ENCODE peak calls at places on chromosome 3, in nine cellular contexts. M, A, R, U, G, E, F, V and C are unnamed samples.

GRCh38 chr3:106025151-106025722 is 156.4 kb upstream of the CBLB start:
- DNase-seq in R (peak), M (no peak), G (peak), V (no peak), F (peak), A (peak), U (no peak), E (no peak), C (no peak)

GRCh38 chr3:18477620-18478019 is 52.5 kb upstream of the SATB1 start:
- DNase-seq in A (no peak), M (no peak), F (no peak), G (no peak), R (no peak), E (no peak), U (no peak), V (no peak), C (no peak)

GRCh38 chr3:188154758-188155574 is 1.0 kb downstream of the LPP start:
- DNase-seq in M (no peak), A (peak), R (no peak), U (no peak), V (no peak), E (no peak), F (no peak), G (peak), C (no peak)

GRCh38 chr3:10744098-10744465 is 71.9 kb upstream of the SLC6A11 start:
- DNase-seq in A (no peak), F (no peak), M (no peak), V (no peak), G (no peak), U (peak), R (no peak), E (no peak), C (no peak)

GRCh38 chr3:20405731-20406130 is 219.7 kb upstream of the SGO1 start:
- DNase-seq in F (no peak), G (no peak), U (no peak), V (no peak), R (no peak), E (no peak), M (no peak), A (no peak), C (no peak)

GRCh38 chr3:195196266-195196665 is 74.7 kb downstream of the XXYLT1 start:
- DNase-seq in E (no peak), M (no peak), R (no peak), V (no peak), U (no peak), F (no peak), A (no peak), G (peak), C (no peak)

GRCh38 chr3:38649500-38650247 is at the start of gene SCN5A:
- DNase-seq in G (no peak), U (no peak), A (peak), R (peak), M (peak), F (peak), V (peak), E (peak), C (peak)

GRCh38 chr3:174891524-174892203 is 32.5 kb downstream of the NAALADL2 start:
- DNase-seq in V (no peak), G (peak), E (no peak), R (peak), F (no peak), A (no peak), M (no peak), U (no peak), C (no peak)

GRCh38 chr3:133472242-133472641 is 72.4 kb downstream of the BFSP2 start:
- DNase-seq in U (no peak), F (no peak), E (no peak), G (no peak), M (peak), V (no peak), R (peak), A (peak), C (no peak)

GRCh38 chr3:50226888-50227389 is 9.1 kb upstream of the GNAI2 start:
- DNase-seq in M (no peak), U (peak), E (peak), G (no peak), A (no peak), R (peak), F (no peak), V (no peak), C (no peak)

GRCh38 chr3:126056681-126057546 is 27.0 kb downstream of the SLC41A3 start:
- DNase-seq in R (no peak), U (no peak), G (peak), F (no peak), M (peak), E (no peak), V (no peak), A (no peak), C (peak)

GRCh38 chr3:126111126-126111551 is 27.2 kb upstream of the SLC41A3 start:
- DNase-seq in V (no peak), G (no peak), F (no peak), R (no peak), E (no peak), U (no peak), A (no peak), M (peak), C (peak)

GRCh38 chr3:178845446-178846118 is 226.0 kb downstream of the ZMAT3 start:
- DNase-seq in F (no peak), R (no peak), A (no peak), G (no peak), M (no peak), V (no peak), U (no peak), E (no peak), C (no peak)

GRCh38 chr3:23113455-23114171 is 89.5 kb upstream of the UBE2E2 start:
- DNase-seq in F (no peak), G (peak), E (no peak), U (no peak), V (no peak), M (no peak), R (no peak), A (no peak), C (no peak)

GRCh38 chr3:176041812-176042211 is 1155.5 kb downstream of the TBL1XR1 start:
- DNase-seq in U (no peak), G (peak), V (no peak), F (no peak), R (no peak), A (no peak), M (no peak), E (no peak), C (no peak)

GRCh38 chr3:107662109-107662477 is 139.3 kb downstream of the BBX start:
- DNase-seq in F (no peak), M (no peak), G (peak), E (no peak), V (no peak), R (no peak), A (no peak), U (no peak), C (no peak)

GRCh38 chr3:197249542-197249941 is 48.9 kb downstream of the DLG1 start:
- DNase-seq in G (no peak), V (no peak), R (no peak), A (no peak), E (no peak), M (no peak), U (no peak), F (no peak), C (no peak)

GRCh38 chr3:129793947-129794318 is 99.6 kb downstream of the TMCC1 start:
- DNase-seq in E (no peak), G (no peak), M (no peak), A (no peak), U (no peak), V (no peak), F (peak), R (peak), C (no peak)

GRCh38 chr3:193590088-193590856 is 2.7 kb upstream of the OPA1 start:
- DNase-seq in U (peak), G (peak), M (no peak), R (no peak), E (no peak), F (no peak), A (no peak), V (no peak), C (no peak)

GRCh38 chr3:30085486-30085885 is 520.9 kb upstream of the TGFBR2 start:
- DNase-seq in F (no peak), M (no peak), E (no peak), U (no peak), V (no peak), R (no peak), G (no peak), A (no peak), C (no peak)

GRCh38 chr3:45950686-45951600 is 7.7 kb downstream of the CXCR6 start:
- DNase-seq in G (no peak), M (no peak), R (no peak), E (no peak), A (no peak), F (no peak), V (no peak), U (no peak), C (peak)

GRCh38 chr3:175346573-175347356 is 487.6 kb downstream of the NAALADL2 start:
- DNase-seq in U (peak), G (peak), F (peak), E (no peak), A (peak), R (peak), M (no peak), V (no peak), C (no peak)

GRCh38 chr3:190435618-190436017 is 14.1 kb downstream of the TMEM207 start:
- DNase-seq in E (no peak), V (no peak), G (peak), U (no peak), A (no peak), M (no peak), R (no peak), F (no peak), C (no peak)

GRCh38 chr3:132785292-132785691 is 63.1 kb upstream of the NPHP3 start:
- DNase-seq in M (no peak), R (no peak), V (no peak), G (no peak), F (no peak), U (no peak), A (no peak), E (no peak), C (no peak)

GRCh38 chr3:86969500-86970189 is 21.3 kb downstream of the VGLL3 start:
- DNase-seq in A (peak), E (no peak), F (no peak), V (peak), G (peak), U (peak), R (peak), M (no peak), C (no peak)

GRCh38 chr3:47283193-47283537 is 421 bp downstream of the KLHL18 start:
- DNase-seq in G (no peak), U (no peak), E (peak), R (peak), F (no peak), M (peak), V (no peak), A (peak), C (no peak)

GRCh38 chr3:47280519-47280918 is 2.1 kb downstream of the KIF9 start:
- DNase-seq in R (no peak), M (no peak), A (no peak), G (no peak), E (no peak), F (no peak), V (no peak), U (no peak), C (no peak)

GRCh38 chr3:47283596-47284364 is 1.0 kb downstream of the KLHL18 start:
- DNase-seq in U (no peak), G (no peak), E (peak), R (peak), M (no peak), A (peak), F (no peak), V (no peak), C (peak)

DNA sequence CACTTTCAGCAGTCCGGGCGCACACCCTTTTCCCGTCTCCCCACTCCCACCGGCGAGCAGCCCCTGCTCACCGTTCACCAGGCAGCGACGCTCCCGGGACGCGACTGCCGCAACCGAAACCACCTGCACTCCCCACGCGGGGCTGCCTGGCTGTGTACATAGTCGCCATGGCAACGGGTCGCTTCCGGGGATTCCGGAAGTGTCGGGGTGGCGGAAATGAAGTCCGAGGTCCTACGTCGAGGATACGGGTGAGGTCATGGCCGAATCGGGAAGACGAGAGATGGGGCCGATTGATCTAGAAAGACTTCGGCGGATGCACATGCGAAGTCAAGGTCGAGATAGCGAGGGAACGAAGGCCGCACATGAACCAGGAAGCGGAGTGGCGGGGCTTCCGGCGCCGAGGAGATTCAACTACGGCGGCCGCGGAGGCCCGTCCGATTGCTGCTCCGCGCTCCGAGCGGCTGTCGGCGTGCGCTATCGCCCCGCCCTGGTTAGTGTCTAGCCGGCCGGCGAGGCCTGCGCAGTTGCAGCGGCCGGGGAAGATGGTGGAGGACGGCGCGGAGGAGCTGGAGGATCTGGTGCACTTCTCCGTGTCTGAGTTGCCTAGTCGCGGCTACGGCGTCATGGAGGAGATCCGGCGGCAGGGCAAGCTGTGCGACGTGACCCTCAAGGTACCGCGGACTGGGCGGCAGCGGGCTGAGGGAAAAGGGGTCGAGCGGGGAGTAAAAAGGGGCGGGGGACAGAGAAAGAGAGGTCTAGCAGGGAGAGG is at the start of the genes KIF9 and KLHL18:
- DNase-seq in G (peak), E (peak), A (peak), U (peak), M (peak), F (peak), V (peak), R (peak), C (peak)
- TF ChIP-seq POLR2A in G (peak), E (peak), A (peak), U (peak), M (no peak), F (peak), V (peak), R (no peak), C (no peak)

DNA sequence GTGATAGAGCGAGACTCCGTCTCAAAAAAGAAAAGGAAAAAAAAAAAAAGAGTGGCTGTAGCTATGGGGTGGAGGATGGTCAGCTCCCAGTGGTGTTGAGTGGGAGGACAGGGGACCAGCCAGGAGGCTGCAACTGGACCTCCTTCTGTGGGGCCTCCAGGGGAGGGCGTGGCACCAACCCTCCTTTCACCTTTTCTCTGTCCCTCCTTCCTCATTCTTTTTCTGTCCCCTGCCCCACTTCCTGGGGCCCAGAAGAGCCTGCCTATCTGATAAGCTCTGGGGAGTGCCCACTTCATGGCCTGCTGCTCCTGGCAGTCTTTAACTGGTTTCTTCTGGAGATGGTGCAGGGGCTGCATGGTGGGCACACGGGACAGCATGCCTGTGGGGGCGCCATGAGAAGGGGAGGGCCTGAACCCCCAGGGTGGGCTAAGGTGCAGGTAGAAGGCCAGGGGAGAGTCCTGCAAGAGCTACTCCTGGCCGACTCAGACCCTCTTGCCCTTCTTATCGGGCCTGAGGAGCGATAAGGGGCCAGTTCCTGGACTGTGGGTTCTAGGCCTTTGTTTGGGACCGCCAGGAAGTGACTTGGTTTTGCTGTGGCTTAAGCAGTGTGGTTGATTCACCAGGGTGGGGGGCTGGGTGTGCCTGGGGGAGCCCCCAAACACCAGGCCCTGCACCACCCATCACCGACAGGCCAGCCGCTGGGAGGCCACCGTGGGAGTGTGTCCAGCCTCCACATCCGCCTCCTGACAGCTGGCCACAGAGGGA is 49.4 kb upstream of the FLNB start:
- DNase-seq in V (no peak), U (no peak), A (no peak), M (no peak), G (no peak), F (no peak), E (no peak), R (no peak), C (no peak)
- TF ChIP-seq POLR2A in V (no peak), U (no peak), A (no peak), M (no peak), G (no peak), F (no peak), E (no peak), R (no peak), C (no peak)

GRCh38 chr3:109818081-109818480 is 480.7 kb upstream of the DPPA4 start:
- DNase-seq in A (no peak), U (no peak), V (no peak), M (no peak), R (no peak), G (no peak), E (no peak), F (no peak), C (no peak)
- TF ChIP-seq POLR2A in A (no peak), U (no peak), V (no peak), M (no peak), R (no peak), G (no peak), E (no peak), F (no peak), C (no peak)

DNA sequence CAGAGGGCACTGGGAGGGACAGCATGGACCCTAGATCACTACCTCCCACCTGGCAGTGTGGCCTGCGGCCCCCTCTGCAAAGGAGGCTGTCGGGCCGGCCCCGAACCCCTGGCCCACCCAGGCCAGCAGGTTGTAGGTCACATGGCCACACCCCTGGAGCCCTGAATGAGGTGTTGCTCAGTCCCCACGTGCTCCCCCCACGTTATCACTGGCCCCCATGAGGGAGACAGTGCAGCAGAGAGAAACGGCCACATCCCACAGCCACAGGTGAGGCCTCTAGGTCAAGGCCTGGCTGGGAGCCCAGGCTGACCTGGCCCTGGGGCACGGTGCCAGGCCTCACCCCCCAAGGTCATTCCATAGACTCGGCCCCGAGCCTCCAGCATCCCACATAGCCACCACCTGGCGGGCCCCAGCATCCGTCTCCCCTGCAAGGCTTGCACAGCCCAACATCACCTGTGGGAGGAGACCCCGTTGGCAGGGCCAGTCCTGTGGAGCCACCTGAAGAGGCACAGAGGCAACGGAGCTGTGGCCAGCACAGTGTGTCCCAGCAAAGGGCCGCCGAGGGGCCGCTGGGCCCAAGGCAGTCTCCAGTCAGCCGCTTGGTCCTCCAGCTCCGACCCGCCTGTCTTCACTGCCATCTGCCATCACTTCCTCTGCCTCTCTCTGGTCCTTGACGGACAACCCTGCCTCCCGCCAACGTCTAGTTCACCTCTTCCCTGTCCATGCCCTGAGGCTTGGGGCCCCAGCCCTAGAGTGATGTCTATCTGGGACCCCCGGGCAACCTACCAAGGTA is 53.1 kb downstream of the DNAJB8 start:
- DNase-seq in M (no peak), E (no peak), G (no peak), R (no peak), V (no peak), A (no peak), F (no peak), U (no peak), C (no peak)
- TF ChIP-seq POLR2A in M (no peak), E (no peak), G (no peak), R (no peak), V (no peak), A (no peak), F (no peak), U (no peak), C (no peak)

DNA sequence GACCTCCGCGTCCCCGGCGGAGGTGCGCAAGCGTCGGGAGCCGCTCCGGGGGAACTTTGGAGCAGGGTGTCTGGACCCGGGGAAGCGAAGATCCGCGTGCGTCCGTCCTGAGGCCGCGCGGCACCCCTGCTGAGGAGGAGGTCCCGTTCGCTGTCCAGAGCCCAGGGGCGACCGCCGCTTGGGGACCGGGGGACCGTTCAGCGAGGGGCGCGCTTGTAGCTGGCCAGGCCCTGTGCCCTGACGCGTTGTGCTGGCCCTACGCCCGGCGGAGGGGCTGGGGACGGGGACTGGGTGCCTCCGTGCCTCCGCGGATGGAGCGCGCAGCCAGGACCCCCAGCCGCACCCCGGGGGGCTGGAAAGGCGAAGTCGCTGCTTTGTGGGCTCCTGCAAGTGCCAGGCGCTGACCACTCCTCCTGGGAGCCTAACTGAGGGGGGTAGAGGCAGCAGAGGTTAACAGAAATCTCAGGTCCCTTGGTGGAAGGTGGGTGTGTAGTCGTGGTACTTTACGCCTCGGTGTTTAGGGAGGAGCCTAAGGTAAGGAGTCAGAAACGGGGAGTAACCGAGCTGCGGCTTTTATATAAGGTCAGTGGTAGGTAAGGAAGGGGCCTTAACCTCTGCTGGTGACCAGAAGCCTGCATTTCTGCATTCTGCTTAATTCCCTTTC is at the start of gene PPARG:
- DNase-seq in F (peak), U (peak), E (no peak), R (peak), M (no peak), V (peak), G (no peak), A (peak), C (peak)
- TF ChIP-seq POLR2A in F (no peak), U (no peak), E (peak), R (no peak), M (no peak), V (no peak), G (no peak), A (no peak), C (no peak)

GRCh38 chr3:185914911-185915629 is 22.7 kb downstream of the TRA2B start:
- DNase-seq in R (no peak), U (no peak), F (no peak), M (no peak), G (no peak), E (no peak), A (no peak), V (no peak), C (no peak)
- TF ChIP-seq POLR2A in R (no peak), U (no peak), F (no peak), M (no peak), G (peak), E (no peak), A (no peak), V (peak), C (no peak)

GRCh38 chr3:187139126-187139894 is at the start of gene RPL39L:
- DNase-seq in R (peak), G (peak), U (no peak), E (peak), V (peak), M (no peak), A (peak), F (peak), C (peak)
- TF ChIP-seq POLR2A in R (no peak), G (peak), U (no peak), E (peak), V (peak), M (no peak), A (no peak), F (peak), C (no peak)